ENCODE peak calls at places on chromosome X, in ten cellular contexts. V is brain microvascular endothelial cell, K is AG10803, U is endothelial cell, Z is epithelial cell of esophagus, P is astrocyte of the spinal cord, Y is endodermal cell, B is dorsolateral prefrontal cortex, H is mammary epithelial cell, C is SK-N-SH. I is an unnamed sample.

GRCh38 chrX:102883491-102883890 is 53.6 kb upstream of the RAB40AL start:
- DNase-seq in V (no peak), K (no peak), U (no peak), Z (peak; percentile 10), P (no peak), Y (no peak), B (no peak), H (peak; percentile 2), C (no peak), I (no peak)

GRCh38 chrX:73214366-73215094 is at the start of gene NAP1L2:
- DNase-seq in V (no peak), K (peak; percentile 0), U (peak; percentile 32), Z (peak; percentile 51), P (peak; percentile 5), Y (peak; percentile 71), B (peak; percentile 29), H (peak; percentile 62), C (no peak), I (no peak)

GRCh38 chrX:65601530-65602281 is 65.7 kb upstream of the MSN start:
- DNase-seq in V (peak; percentile 87), K (peak; percentile 88), U (peak; percentile 47), Z (peak; percentile 65), P (peak; percentile 85), Y (no peak), B (peak; percentile 36), H (peak; percentile 54), C (no peak), I (no peak)

GRCh38 chrX:137051978-137052640 is 18.3 kb upstream of the GPR101 start:
- DNase-seq in V (peak; percentile 16), K (peak; percentile 5), U (peak; percentile 79), Z (peak; percentile 19), P (peak; percentile 36), Y (peak; percentile 91), B (no peak), H (peak; percentile 14), C (peak; percentile 88), I (peak; percentile 81)

GRCh38 chrX:39133971-39134370 is 332.7 kb downstream of the MID1IP1 start:
- DNase-seq in V (no peak), K (no peak), U (peak; percentile 3), Z (no peak), P (no peak), Y (peak; percentile 77), B (peak; percentile 28), H (no peak), C (no peak), I (no peak)

GRCh38 chrX:24190500-24191156 is 41.1 kb downstream of the ZFX start:
- DNase-seq in V (no peak), K (peak; percentile 60), U (no peak), Z (no peak), P (peak; percentile 22), Y (no peak), B (no peak), H (no peak), C (no peak), I (no peak)

GRCh38 chrX:111445485-111445884 is 33.5 kb upstream of the DCX start:
- DNase-seq in V (peak; percentile 1), K (peak; percentile 35), U (peak; percentile 2), Z (peak; percentile 45), P (peak; percentile 37), Y (no peak), B (no peak), H (peak; percentile 35), C (peak; percentile 16), I (no peak)

GRCh38 chrX:77936299-77936698 is 25.8 kb downstream of the ATP7A start:
- DNase-seq in V (no peak), K (no peak), U (no peak), Z (no peak), P (no peak), Y (no peak), B (no peak), H (no peak), C (no peak), I (no peak)

GRCh38 chrX:10156199-10157031 is at the start of gene CLCN4:
- DNase-seq in V (peak; percentile 11), K (peak; percentile 64), U (peak; percentile 65), Z (peak; percentile 5), P (no peak), Y (peak; percentile 82), B (peak; percentile 73), H (no peak), C (peak; percentile 41), I (no peak)

GRCh38 chrX:21883258-21883657 is 27.5 kb downstream of the YY2 start:
- DNase-seq in V (peak; percentile 8), K (no peak), U (no peak), Z (no peak), P (peak; percentile 32), Y (no peak), B (no peak), H (no peak), C (no peak), I (no peak)

GRCh38 chrX:71222929-71223328 is at the start of gene GJB1:
- DNase-seq in V (no peak), K (no peak), U (no peak), Z (no peak), P (no peak), Y (no peak), B (peak; percentile 85), H (no peak), C (no peak), I (no peak)

GRCh38 chrX:69124108-69124507 is 41.1 kb downstream of the PJA1 start:
- DNase-seq in V (peak; percentile 9), K (peak; percentile 30), U (no peak), Z (peak; percentile 16), P (peak; percentile 31), Y (no peak), B (no peak), H (no peak), C (no peak), I (no peak)

GRCh38 chrX:133229361-133229760 is 11.2 kb upstream of the TFDP3 start:
- DNase-seq in V (no peak), K (no peak), U (no peak), Z (peak; percentile 91), P (peak; percentile 29), Y (no peak), B (no peak), H (peak; percentile 85), C (no peak), I (no peak)

GRCh38 chrX:9728271-9728670 is 37.4 kb downstream of the GPR143 start:
- DNase-seq in V (no peak), K (no peak), U (no peak), Z (no peak), P (no peak), Y (no peak), B (no peak), H (no peak), C (no peak), I (no peak)

GRCh38 chrX:39984191-39984956 is 113.4 kb downstream of the BCOR start:
- DNase-seq in V (no peak), K (peak; percentile 64), U (no peak), Z (peak; percentile 59), P (peak; percentile 45), Y (no peak), B (no peak), H (peak; percentile 62), C (no peak), I (no peak)

GRCh38 chrX:118968031-118968430 is 6.4 kb upstream of the LONRF3 start:
- DNase-seq in V (no peak), K (no peak), U (no peak), Z (peak; percentile 41), P (no peak), Y (no peak), B (no peak), H (peak; percentile 60), C (no peak), I (no peak)

GRCh38 chrX:41327359-41327758 is 6.6 kb upstream of the DDX3X start:
- DNase-seq in V (no peak), K (no peak), U (no peak), Z (no peak), P (no peak), Y (no peak), B (no peak), H (no peak), C (no peak), I (no peak)

GRCh38 chrX:2572740-2573139 is 72.0 kb upstream of the DHRSX start:
- DNase-seq in V (peak; percentile 55), K (no peak), U (no peak), Z (peak; percentile 45), P (peak; percentile 69), Y (no peak), B (no peak), H (no peak), C (no peak), I (no peak)
- TF ChIP-seq CTCF in V (no peak), K (no peak), U (no peak), Z (no peak), P (no peak), Y (no peak), B (no peak), H (no peak), C (no peak), I (no peak)

GRCh38 chrX:129678176-129678880 is 23.6 kb upstream of the APLN start:
- DNase-seq in V (no peak), K (peak; percentile 20), U (no peak), Z (no peak), P (no peak), Y (no peak), B (no peak), H (no peak), C (peak; percentile 62), I (no peak)
- TF ChIP-seq CTCF in V (no peak), K (no peak), U (no peak), Z (no peak), P (peak; percentile 12), Y (peak; percentile 48), B (peak; percentile 25), H (no peak), C (peak; percentile 15), I (no peak)

GRCh38 chrX:11949291-11949690 is 189.0 kb upstream of the FRMPD4 start:
- DNase-seq in V (no peak), K (no peak), U (no peak), Z (no peak), P (no peak), Y (no peak), B (no peak), H (no peak), C (no peak), I (no peak)

DNA sequence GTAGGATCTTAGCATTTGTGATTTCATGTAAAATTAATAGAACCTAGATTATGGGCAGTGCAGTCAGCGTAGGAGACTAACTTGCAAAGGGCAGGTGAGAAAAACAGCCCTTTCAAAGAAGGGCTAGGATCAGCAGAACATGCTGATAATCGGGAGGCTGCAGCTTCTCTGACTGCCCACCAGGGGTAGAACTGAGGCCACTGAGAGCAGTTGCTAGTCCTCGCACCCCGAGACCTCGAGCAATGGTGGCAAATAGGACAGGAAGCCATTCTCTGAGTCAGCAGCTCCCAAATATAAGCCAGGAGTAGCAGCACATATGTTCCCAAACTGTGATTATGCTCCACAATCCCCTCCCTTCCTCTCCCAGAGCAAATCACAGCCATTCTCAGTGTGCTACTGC is 186.4 kb downstream of the MSL3 start:
- DNase-seq in V (peak; percentile 48), K (peak; percentile 62), U (peak; percentile 38), Z (peak; percentile 38), P (peak; percentile 55), Y (peak; percentile 85), B (no peak), H (peak; percentile 67), C (peak; percentile 26), I (no peak)
- TF ChIP-seq CTCF in V (peak; percentile 83), K (peak; percentile 65), U (peak; percentile 38), Z (peak; percentile 36), P (peak; percentile 75), Y (peak; percentile 76), B (no peak), H (peak; percentile 64), C (peak; percentile 73), I (peak; percentile 53)

DNA sequence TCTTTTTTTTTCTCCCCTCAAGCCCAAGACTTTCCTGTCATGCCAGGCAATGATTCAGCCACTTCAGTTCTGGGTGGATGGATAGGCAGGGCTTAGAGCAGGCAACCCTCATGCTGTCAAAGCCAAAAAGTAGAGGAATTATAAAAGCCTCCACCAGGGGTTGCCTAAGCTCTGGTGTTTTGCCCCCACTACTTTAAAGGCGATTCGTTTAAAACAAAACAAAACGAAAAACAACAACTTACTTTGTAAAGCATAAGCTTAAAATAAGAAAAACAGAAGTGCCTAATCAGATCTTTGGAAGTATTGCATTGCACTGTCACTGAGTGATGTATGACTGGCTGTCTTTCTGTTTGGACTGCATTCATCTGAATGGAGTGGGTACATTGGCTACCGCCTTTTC is 5.3 kb upstream of the IDS start:
- DNase-seq in V (no peak), K (peak; percentile 23), U (no peak), Z (no peak), P (no peak), Y (no peak), B (no peak), H (no peak), C (no peak), I (no peak)
- TF ChIP-seq CTCF in V (peak; percentile 40), K (peak; percentile 31), U (no peak), Z (peak; percentile 27), P (no peak), Y (peak; percentile 55), B (no peak), H (peak; percentile 9), C (peak; percentile 38), I (no peak)